ENCODE peak calls at places on chromosome 7, in six cellular contexts. D is heart right ventricle, L is transverse colon, Q is HepG2, W is MM.1S, J is fibroblast of the aortic adventitia. U is an unnamed sample.

GRCh38 chr7:82109288-82109687 is 334.3 kb downstream of the CACNA2D1 start:
- DNase-seq in Q (no peak), J (peak), L (no peak), W (no peak), D (no peak), U (no peak)

GRCh38 chr7:158828343-158829020 is 827 bp downstream of the ESYT2 start:
- DNase-seq in W (no peak), Q (no peak), D (peak), L (peak), J (no peak), U (peak)

GRCh38 chr7:74226633-74227032 is 16.8 kb downstream of the LAT2 start:
- DNase-seq in D (no peak), W (no peak), Q (no peak), J (no peak), L (peak), U (no peak)

GRCh38 chr7:6162331-6162620 is 110.1 kb downstream of the CYTH3 start:
- DNase-seq in Q (no peak), J (no peak), W (no peak), D (peak), L (peak), U (no peak)

GRCh38 chr7:154296443-154296842 is 244.2 kb downstream of the DPP6 start:
- DNase-seq in D (no peak), J (no peak), W (no peak), Q (no peak), L (no peak), U (no peak)

GRCh38 chr7:65980478-65981250 is 1.3 kb downstream of the GUSB start:
- DNase-seq in W (peak), J (no peak), L (peak), Q (no peak), D (peak), U (no peak)

GRCh38 chr7:95619517-95619916 is 23.2 kb upstream of the PDK4 start:
- DNase-seq in Q (no peak), J (no peak), D (no peak), W (no peak), L (no peak), U (no peak)

GRCh38 chr7:40885503-40885902 is 750.7 kb downstream of the SUGCT start:
- DNase-seq in D (no peak), J (peak), W (no peak), L (no peak), Q (no peak), U (no peak)

GRCh38 chr7:30988346-30989005 is 24.7 kb downstream of the GHRHR start:
- DNase-seq in D (peak), W (no peak), J (no peak), L (peak), Q (no peak), U (peak)

GRCh38 chr7:55572378-55573233 is at the start of gene VOPP1:
- DNase-seq in J (peak), D (peak), L (peak), Q (peak), W (peak), U (peak)

GRCh38 chr7:38215734-38216670 is 38.0 kb downstream of the STARD3NL start:
- DNase-seq in J (peak), W (peak), Q (peak), L (peak), D (peak), U (peak)

GRCh38 chr7:143375298-143376034 is 5.7 kb upstream of the ZYX start:
- DNase-seq in D (no peak), J (no peak), L (no peak), W (no peak), Q (no peak), U (no peak)

GRCh38 chr7:73738220-73738611 is 386 bp downstream of the ABHD11 start:
- DNase-seq in L (peak), J (peak), D (peak), W (peak), Q (no peak), U (peak)

GRCh38 chr7:83439021-83439420 is 209.9 kb downstream of the SEMA3E start:
- DNase-seq in D (no peak), L (no peak), J (no peak), Q (no peak), W (no peak), U (no peak)

GRCh38 chr7:44177570-44178131 is 11.6 kb downstream of the GCK start:
- DNase-seq in D (no peak), Q (no peak), J (peak), L (no peak), W (no peak), U (no peak)

GRCh38 chr7:90838799-90839198 is 242.7 kb downstream of the CDK14 start:
- DNase-seq in L (no peak), Q (no peak), J (no peak), D (no peak), W (no peak), U (no peak)

GRCh38 chr7:139246905-139247304 is 15.9 kb downstream of the UBN2 start:
- DNase-seq in Q (no peak), W (no peak), D (no peak), L (no peak), J (peak), U (no peak)

GRCh38 chr7:5406957-5407930 is 16.4 kb downstream of the TNRC18 start:
- DNase-seq in L (no peak), Q (no peak), W (no peak), J (no peak), D (no peak), U (no peak)

GRCh38 chr7:140640060-140640611 is 477 bp downstream of the DENND2A start:
- DNase-seq in W (no peak), D (peak), L (peak), Q (no peak), J (peak), U (peak)

GRCh38 chr7:42645906-42646305 is 266.0 kb downstream of the C7orf25 start:
- DNase-seq in W (no peak), Q (no peak), J (peak), D (no peak), L (no peak), U (no peak)

GRCh38 chr7:131554880-131555516 is 1.4 kb downstream of the PODXL start:
- DNase-seq in Q (no peak), W (no peak), L (no peak), D (no peak), J (no peak), U (no peak)

GRCh38 chr7:131556055-131556911 is at the start of gene PODXL:
- DNase-seq in D (peak), J (peak), Q (no peak), L (peak), W (peak), U (peak)

GRCh38 chr7:131555565-131556054 is 818 bp downstream of the PODXL start:
- DNase-seq in Q (no peak), D (no peak), W (peak), J (no peak), L (no peak), U (no peak)

GRCh38 chr7:131552053-131552452 is 4.4 kb downstream of the PODXL start:
- DNase-seq in J (no peak), W (no peak), D (no peak), Q (no peak), L (no peak), U (no peak)

GRCh38 chr7:131553906-131554305 is 2.5 kb downstream of the PODXL start:
- DNase-seq in J (no peak), D (no peak), L (no peak), W (no peak), Q (no peak), U (no peak)
- H3K4me3 ChIP-seq in J (no peak), D (peak), L (no peak), W (no peak), Q (no peak), U (no peak)

DNA sequence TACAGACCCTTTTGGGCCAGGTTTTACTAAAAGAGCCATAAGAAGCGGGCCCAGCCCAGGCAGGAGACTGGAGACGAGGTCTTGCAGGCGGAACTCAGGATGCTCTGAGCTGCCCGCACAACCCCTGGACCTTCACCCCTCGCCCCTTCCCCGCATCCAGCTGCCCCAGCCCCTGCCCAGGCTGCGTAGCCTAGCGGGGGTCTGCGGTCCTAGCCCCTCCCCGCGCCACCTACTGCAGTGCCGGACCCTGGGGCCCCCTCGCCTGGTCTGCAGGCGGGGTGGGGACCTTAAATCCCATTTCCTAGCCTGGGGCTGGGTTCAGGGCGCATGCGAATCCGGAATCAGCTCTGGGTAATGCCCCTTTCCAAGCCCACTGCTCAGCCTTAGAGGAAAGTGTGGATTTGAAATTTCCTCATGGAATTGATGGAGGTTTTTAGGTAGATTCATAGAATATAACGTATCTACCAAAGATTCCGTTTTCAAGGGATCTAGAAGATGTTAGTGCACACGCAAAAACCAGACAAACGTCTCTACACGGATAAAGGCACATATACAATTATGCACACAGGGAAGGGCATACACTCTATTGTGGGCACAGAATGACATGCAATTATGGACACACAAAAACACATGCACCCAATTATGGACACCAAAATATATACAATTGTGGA is 568 bp upstream of the HOXA3 start:
- DNase-seq in L (no peak), J (no peak), Q (no peak), W (no peak), D (no peak), U (no peak)
- H3K4me3 ChIP-seq in L (no peak), J (no peak), Q (peak), W (no peak), D (no peak), U (peak)

DNA sequence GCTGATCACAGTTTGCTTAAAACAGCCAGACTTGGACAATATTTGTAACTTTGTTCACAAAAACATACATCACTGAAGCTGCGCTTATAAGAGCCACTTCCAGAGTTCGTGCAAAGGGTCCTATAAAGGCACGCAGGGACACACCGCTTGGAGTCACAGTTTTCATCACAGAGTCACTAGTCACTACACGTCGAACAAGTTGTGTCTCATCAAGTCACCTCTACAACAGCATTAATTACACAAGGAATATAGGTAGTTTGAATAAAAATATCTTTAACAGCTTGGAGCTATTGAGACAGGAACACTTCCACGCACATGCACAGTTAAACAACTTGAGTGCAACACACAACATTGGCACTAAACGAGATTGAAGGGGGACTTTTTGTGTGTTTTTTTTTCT is 2.3 kb downstream of the HOXA5 start:
- DNase-seq in Q (no peak), D (no peak), W (no peak), L (no peak), J (no peak), U (no peak)
- H3K4me3 ChIP-seq in Q (no peak), D (no peak), W (no peak), L (no peak), J (no peak), U (no peak)

GRCh38 chr7:104804696-104805095 is 209.3 kb upstream of the KMT2E start:
- DNase-seq in L (no peak), Q (no peak), D (no peak), J (peak), W (no peak), U (no peak)

GRCh38 chr7:104807676-104808075 is 206.3 kb upstream of the KMT2E start:
- DNase-seq in W (no peak), Q (no peak), D (no peak), L (no peak), J (no peak), U (no peak)

GRCh38 chr7:104809906-104810305 is 204.1 kb upstream of the KMT2E start:
- DNase-seq in L (no peak), D (no peak), W (no peak), J (no peak), Q (no peak), U (no peak)

GRCh38 chr7:104803931-104804330 is 210.1 kb upstream of the KMT2E start:
- DNase-seq in L (no peak), J (peak), W (no peak), D (no peak), Q (no peak), U (no peak)

GRCh38 chr7:104805449-104806317 is 208.3 kb upstream of the KMT2E start:
- DNase-seq in W (no peak), Q (no peak), D (no peak), L (no peak), J (no peak), U (no peak)
- H3K4me3 ChIP-seq in W (no peak), Q (no peak), D (no peak), L (no peak), J (no peak), U (no peak)

GRCh38 chr7:100671353-100672327 is 1.9 kb upstream of the GNB2 start:
- DNase-seq in Q (no peak), D (no peak), J (no peak), W (no peak), L (no peak), U (no peak)
- H3K4me3 ChIP-seq in Q (no peak), D (no peak), J (no peak), W (no peak), L (no peak), U (no peak)

U was measured in ovary.